ENCODE peak calls at places on chromosomes 7 and 10, in five cellular contexts. D is upper lobe of right lung, A is HepG2, O is Peyer's patch, E is mucosa of descending colon. K is an unnamed sample. For H3K4me1, the result is how much of the 10 kb centered on the place peaks cover.

GRCh38 chr7:131556055-131556911 is at the start of gene PODXL:
- DNase-seq in D (peak), A (no peak), O (peak), E (peak), K (peak)

GRCh38 chr7:114885836-114886235 is 36.1 kb upstream of the MDFIC start:
- DNase-seq in O (no peak), A (no peak), E (no peak), D (no peak), K (no peak)

GRCh38 chr10:121579656-121580055 is 18.6 kb downstream of the FGFR2 start:
- DNase-seq in E (no peak), D (no peak), A (no peak), O (no peak), K (no peak)

GRCh38 chr7:77235280-77235679 is 35.7 kb upstream of the FGL2 start:
- DNase-seq in D (no peak), E (no peak), A (no peak), O (no peak), K (no peak)

GRCh38 chr7:50268990-50269389 is 35.5 kb upstream of the IKZF1 start:
- DNase-seq in E (no peak), D (no peak), O (no peak), A (no peak), K (no peak)

GRCh38 chr10:3853547-3853989 is 68.6 kb upstream of the KLF6 start:
- DNase-seq in E (peak), O (no peak), A (no peak), D (no peak), K (peak)

GRCh38 chr7:155796381-155797261 is 15.6 kb downstream of the SHH start:
- DNase-seq in D (peak), E (peak), A (no peak), O (peak), K (peak)

GRCh38 chr10:129852829-129853228 is 111.2 kb downstream of the EBF3 start:
- DNase-seq in A (no peak), D (no peak), O (no peak), E (no peak), K (no peak)

GRCh38 chr7:140298213-140298612 is 100.1 kb downstream of the SLC37A3 start:
- DNase-seq in A (no peak), E (no peak), O (peak), D (no peak), K (no peak)
- TF ChIP-seq CTCF in A (no peak), E (no peak), O (no peak), D (no peak), K (no peak)

GRCh38 chr10:127277063-127277462 is 80.7 kb upstream of the INSYN2A start:
- DNase-seq in D (no peak), E (no peak), A (no peak), O (no peak), K (no peak)
- H3K4me1 ChIP-seq in D (under half), E (under half), A (under half), O (under half), K (under half)

GRCh38 chr7:2242541-2243482 is 786 bp downstream of the NUDT1 start:
- DNase-seq in D (no peak), A (peak), E (peak), O (no peak), K (no peak)
- TF ChIP-seq CTCF in D (no peak), A (peak), E (no peak), O (no peak), K (no peak)

DNA sequence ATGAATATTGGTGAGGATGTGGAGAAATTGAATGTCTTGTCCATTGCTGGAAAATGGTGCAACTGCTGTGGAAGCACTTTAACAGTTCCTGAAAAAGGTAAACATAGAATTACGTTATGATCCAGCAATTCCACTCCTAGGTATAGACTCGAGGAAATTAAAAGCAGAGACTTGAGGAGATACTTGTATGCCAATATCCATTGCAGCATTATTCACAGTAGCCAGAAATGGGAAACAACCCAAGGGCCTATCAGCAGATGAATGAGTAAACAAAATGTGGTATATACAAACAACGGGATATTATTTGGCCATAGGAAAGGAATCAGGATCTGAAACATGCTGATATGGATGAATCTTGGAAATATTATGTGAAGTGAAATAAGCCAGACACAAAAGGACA is 32.5 kb upstream of the MTURN start:
- DNase-seq in E (no peak), A (no peak), D (no peak), O (no peak), K (no peak)
- H3K4me1 ChIP-seq in E (under half), A (under half), D (under half), O (under half), K (under half)

DNA sequence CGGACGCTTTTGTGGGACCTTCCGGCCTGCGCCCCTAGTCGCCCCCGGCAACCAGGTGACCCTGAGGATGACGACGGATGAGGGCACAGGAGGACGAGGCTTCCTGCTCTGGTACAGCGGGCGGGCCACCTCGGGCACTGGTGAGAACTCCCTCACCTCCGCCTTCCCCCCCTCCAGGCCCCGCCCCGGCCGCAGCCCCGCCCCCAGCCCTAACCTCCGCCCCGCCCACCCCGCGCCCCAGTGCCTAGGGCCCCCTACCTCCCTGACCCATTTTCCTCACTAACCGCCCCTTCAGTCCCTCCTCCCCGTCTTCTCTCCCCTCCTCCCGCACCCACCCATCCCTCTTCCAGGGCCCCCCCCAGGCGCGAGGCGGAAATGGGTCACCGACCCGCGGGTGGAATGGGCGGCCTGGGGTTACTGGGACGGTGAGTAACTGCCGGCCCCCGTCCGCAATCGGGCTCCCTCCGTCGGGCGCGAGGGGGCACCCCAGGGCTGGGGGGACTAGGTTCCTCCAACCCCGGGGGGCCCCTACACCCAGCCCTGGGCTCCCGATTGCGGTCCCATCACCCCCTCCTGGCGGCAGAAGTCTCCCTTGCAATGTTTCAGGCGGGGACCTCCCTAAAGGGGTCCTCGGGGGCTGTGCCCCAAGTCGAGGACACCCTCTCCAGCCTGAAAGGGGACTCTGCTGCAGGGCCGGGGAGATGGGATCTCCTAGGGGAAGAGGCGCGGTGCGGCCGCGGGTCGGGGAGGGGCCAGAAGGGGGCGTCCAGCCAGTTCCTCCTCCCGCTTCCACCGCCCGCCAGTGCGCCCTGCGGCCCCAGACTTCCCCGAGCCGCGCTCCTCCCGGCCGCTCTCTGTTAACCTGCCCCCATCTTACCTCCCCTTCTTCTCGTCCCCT is 2.2 kb downstream of the PCOLCE start:
- DNase-seq in O (peak), E (peak), A (no peak), D (peak), K (peak)
- TF ChIP-seq CTCF in O (peak), E (peak), A (no peak), D (peak), K (peak)

DNA sequence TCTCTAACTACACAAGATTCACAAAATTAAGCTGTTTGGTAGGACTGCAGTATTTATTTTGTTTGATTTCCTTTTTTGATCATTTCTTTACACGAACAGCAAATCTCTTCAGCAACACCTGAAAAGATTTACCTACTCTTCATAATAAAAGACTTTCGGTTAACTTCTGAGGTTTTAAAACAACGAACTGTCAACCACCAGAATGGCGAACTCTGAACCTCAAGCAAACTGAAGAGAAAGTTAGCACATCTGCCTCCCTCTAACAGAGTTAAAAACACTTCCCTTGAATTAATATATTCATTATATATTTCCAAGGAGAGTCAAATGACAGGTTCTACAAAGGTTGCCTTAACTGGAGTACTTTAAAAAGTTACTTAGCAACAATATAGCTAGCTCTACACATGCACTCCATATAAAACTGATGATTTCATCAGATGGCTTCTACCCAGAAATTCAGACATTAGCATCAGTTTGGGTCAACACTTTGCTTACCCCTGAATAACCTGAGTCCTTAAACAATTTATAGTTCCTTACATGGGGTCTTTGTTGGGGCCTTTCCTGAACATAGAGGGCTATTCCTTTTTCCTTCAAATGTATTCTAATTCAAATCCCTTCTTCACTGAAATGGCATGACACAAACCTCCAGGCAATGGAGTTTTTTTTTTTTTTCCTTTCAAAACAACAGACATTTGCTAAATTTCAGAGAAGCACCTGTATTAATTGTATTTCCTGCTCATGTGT is 118.3 kb downstream of the SEM1 start:
- DNase-seq in O (no peak), A (no peak), E (no peak), D (no peak), K (no peak)
- H3K4me1 ChIP-seq in O (under half), A (under half), E (under half), D (under half), K (under half)

DNA sequence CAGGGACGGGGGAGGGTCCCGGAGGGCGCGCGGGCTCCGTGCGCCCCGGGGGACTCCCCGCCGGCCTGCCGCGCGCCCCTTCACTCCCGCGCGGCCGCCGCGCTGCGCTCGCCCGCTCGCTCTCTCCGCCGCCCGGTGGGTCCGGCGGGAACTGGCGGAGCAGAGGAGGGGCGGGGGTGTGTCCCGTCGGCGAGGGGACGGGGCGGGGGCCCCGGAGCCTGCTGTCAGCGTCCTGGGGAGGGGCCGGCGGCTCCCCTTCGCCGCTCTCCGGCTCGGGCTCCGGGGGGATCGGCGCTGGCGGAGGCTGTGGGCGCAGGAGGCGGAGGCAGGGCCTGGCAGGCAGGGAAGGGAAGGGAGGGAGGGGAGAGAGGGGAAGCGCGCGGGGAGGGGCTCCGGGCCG is at the start of gene SH3PXD2A:
- DNase-seq in O (no peak), E (peak), D (peak), A (peak), K (peak)
- TF ChIP-seq CTCF in O (peak), E (no peak), D (no peak), A (no peak), K (peak)

GRCh38 chr10:37442882-37443281 is 317.5 kb downstream of the ANKRD30A start:
- DNase-seq in O (no peak), E (no peak), A (no peak), D (no peak), K (no peak)
- H3K4me1 ChIP-seq in O (under half), E (under half), A (under half), D (under half), K (under half)

GRCh38 chr7:128210036-128210347 is 31.1 kb upstream of the LEP start:
- DNase-seq in E (no peak), O (no peak), A (no peak), D (no peak), K (no peak)
- TF ChIP-seq CTCF in E (no peak), O (no peak), A (no peak), D (no peak), K (no peak)

GRCh38 chr10:120162471-120162870 is 269.9 kb downstream of the SEC23IP start:
- DNase-seq in E (no peak), A (no peak), O (no peak), D (no peak), K (no peak)

GRCh38 chr10:120156614-120157274 is 264.2 kb downstream of the SEC23IP start:
- DNase-seq in A (no peak), D (no peak), E (no peak), O (no peak), K (no peak)

DNA sequence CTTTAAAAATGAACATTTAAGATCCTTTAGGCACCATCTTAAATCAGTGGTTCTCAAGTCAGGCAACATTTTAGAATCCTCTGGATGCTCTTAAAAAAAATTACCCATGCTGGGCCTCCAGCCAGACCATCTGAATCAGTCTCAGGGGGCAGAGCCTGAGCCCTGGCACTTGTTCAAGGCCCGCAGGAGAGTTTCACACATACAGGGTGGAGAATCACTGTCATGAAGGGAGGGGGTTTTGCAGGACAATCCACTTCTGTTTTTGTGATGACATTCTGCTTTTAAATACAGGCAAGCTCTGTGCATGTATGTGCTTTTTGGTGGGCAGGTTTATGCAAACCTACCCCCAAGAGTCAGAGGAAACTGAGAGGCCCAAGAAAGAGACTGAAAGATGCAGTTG is 268.6 kb downstream of the SEC23IP start:
- DNase-seq in E (no peak), A (no peak), D (no peak), O (no peak), K (no peak)
- H3K4me1 ChIP-seq in E (under half), A (under half), D (under half), O (under half), K (under half)

K was measured in right lobe of liver.